ENCODE peak calls at places on chromosomes 2 and 18, in four cellular contexts. O is K562, T is HepG2, W is HCT116. U is an unnamed sample.

GRCh38 chr2:150178591-150178990 is 308.9 kb downstream of the RND3 start:
- DNase-seq in O (no peak), T (no peak), W (no peak), U (no peak)

GRCh38 chr2:191318729-191319078 is 73.5 kb downstream of the MYO1B start:
- DNase-seq in O (no peak), T (peak), W (peak), U (no peak)

GRCh38 chr18:49814147-49814499 is 790 bp upstream of the ACAA2 start:
- DNase-seq in O (peak), T (peak), W (no peak), U (no peak)

GRCh38 chr18:74233933-74234325 is 57.8 kb downstream of the CYB5A start:
- DNase-seq in O (no peak), T (no peak), W (no peak), U (no peak)

GRCh38 chr2:2564300-2565085 is 233.4 kb upstream of the MYT1L start:
- DNase-seq in O (no peak), T (no peak), W (no peak), U (no peak)

GRCh38 chr2:239762742-239763269 is 262.3 kb downstream of the NDUFA10 start:
- DNase-seq in O (no peak), T (no peak), W (no peak), U (no peak)

GRCh38 chr2:150690870-150691269 is 203.4 kb upstream of the RND3 start:
- DNase-seq in O (no peak), T (no peak), W (no peak), U (no peak)

GRCh38 chr18:73461780-73462059 is 593.9 kb upstream of the NETO1 start:
- DNase-seq in O (no peak), T (no peak), W (no peak), U (no peak)

GRCh38 chr18:33040213-33040612 is 267.4 kb upstream of the KLHL14 start:
- DNase-seq in O (no peak), T (no peak), W (no peak), U (no peak)

GRCh38 chr2:207288628-207289027 is 122.9 kb upstream of the KLF7 start:
- DNase-seq in O (no peak), T (no peak), W (no peak), U (no peak)
- TF ChIP-seq TCF7L2 in O (no peak), T (no peak), W (no peak), U (no peak)

GRCh38 chr18:54269924-54270844 is 867 bp downstream of the POLI start:
- DNase-seq in O (peak), T (peak), W (peak), U (no peak)
- TF ChIP-seq CTCF in O (peak), T (peak), W (peak), U (peak)

DNA sequence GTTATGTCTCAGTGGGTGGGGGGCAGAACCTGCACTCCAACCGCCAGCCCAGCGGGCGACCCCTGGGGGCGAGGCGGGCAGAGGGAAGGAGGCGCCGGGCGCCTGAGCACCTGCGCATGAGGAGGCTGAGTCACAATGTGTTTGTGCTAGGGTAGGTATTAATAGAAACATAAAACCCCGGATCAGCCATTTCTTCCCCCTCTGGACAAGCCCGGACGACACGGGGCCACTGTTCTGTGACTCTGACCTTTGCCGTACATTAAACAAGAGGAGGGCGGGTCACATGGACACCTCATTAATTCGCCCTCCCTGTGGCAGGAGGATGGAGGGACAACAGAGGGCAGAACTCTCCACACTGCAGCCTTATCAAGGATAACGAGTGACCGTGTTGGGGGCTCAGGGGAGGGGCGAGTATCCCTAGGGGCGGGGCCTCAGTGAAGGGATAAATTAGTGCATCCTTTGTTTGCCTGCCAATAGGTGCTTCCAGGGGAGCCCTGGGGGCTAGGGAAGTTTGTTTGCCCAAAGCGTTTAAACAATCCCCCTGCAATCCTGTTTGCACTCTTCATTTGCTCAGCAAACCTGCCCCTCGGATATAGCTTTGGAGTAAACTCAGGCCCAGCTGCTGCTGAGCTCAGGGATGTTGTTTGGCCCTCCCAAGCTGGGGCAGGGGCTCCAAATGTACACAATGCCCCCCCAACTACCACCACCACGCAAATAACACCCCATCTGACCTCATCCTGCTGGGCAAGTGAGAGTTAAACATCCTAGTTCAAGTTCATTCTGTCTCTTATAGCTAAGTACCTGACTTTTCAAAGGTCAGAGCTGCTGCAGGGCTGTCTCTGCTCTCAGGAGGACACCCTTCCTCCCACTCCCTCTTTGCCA is 171.2 kb upstream of the GLI2 start:
- DNase-seq in O (no peak), T (peak), W (no peak), U (no peak)
- TF ChIP-seq TCF7L2 in O (no peak), T (no peak), W (no peak), U (no peak)

GRCh38 chr2:194750926-194751325 is 906.1 kb upstream of the SLC39A10 start:
- DNase-seq in O (no peak), T (no peak), W (no peak), U (no peak)

GRCh38 chr2:194745532-194746146 is 911.4 kb upstream of the SLC39A10 start:
- DNase-seq in O (no peak), T (no peak), W (no peak), U (no peak)
- TF ChIP-seq CTCF in O (no peak), T (no peak), W (no peak), U (no peak)

GRCh38 chr2:178298785-178299212 is 104.5 kb downstream of the OSBPL6 start:
- DNase-seq in O (no peak), T (no peak), W (peak), U (no peak)
- TF ChIP-seq TCF7L2 in O (no peak), T (no peak), W (no peak), U (no peak)

GRCh38 chr2:117411983-117412382 is 402.5 kb upstream of the DDX18 start:
- DNase-seq in O (no peak), T (peak), W (no peak), U (no peak)
- TF ChIP-seq CTCF in O (no peak), T (no peak), W (no peak), U (no peak)

GRCh38 chr2:240858871-240859270 is 9.8 kb upstream of the AGXT start:
- DNase-seq in O (no peak), T (no peak), W (no peak), U (no peak)

GRCh38 chr2:240856151-240856980 is 12.3 kb upstream of the AGXT start:
- DNase-seq in O (no peak), T (peak), W (peak), U (no peak)

GRCh38 chr2:240855670-240856069 is 13.0 kb upstream of the AGXT start:
- DNase-seq in O (no peak), T (no peak), W (no peak), U (no peak)

GRCh38 chr2:240858321-240858720 is 10.3 kb upstream of the AGXT start:
- DNase-seq in O (no peak), T (no peak), W (no peak), U (no peak)

GRCh38 chr2:240857039-240858008 is 11.3 kb upstream of the AGXT start:
- DNase-seq in O (no peak), T (peak), W (no peak), U (no peak)
- TF ChIP-seq TCF7L2 in O (no peak), T (no peak), W (no peak), U (no peak)

GRCh38 chr2:55050133-55050994 is at the start of gene RTN4:
- DNase-seq in O (peak), T (peak), W (peak), U (peak)
- TF ChIP-seq CTCF in O (no peak), T (peak), W (no peak), U (no peak)

DNA sequence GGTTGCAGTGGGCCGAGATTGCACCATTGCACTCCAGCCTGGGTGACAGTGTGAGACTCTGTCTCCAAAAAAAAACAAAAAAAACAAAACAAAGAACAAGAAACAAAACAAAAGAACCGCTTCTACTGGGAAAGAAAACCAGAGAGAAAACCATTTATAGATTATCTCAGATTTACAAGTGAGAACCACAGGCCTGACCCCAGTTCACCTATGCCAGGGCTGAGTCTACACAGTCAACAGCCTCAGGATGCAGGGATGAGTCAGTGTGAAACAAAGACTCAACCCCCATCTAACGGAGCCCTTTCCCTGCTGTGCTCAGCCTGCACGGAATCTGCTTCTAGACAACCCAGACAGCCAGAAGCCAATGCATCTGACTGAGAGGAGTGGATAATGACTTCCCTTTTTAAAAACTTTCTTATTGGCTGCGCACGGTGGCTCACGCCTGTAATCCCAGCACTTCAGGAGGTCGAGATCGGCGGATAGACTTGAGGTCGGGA is 25.5 kb upstream of the YWHAQ start:
- DNase-seq in O (peak), T (peak), W (no peak), U (peak)
- TF ChIP-seq TCF7L2 in O (no peak), T (no peak), W (no peak), U (no peak)

DNA sequence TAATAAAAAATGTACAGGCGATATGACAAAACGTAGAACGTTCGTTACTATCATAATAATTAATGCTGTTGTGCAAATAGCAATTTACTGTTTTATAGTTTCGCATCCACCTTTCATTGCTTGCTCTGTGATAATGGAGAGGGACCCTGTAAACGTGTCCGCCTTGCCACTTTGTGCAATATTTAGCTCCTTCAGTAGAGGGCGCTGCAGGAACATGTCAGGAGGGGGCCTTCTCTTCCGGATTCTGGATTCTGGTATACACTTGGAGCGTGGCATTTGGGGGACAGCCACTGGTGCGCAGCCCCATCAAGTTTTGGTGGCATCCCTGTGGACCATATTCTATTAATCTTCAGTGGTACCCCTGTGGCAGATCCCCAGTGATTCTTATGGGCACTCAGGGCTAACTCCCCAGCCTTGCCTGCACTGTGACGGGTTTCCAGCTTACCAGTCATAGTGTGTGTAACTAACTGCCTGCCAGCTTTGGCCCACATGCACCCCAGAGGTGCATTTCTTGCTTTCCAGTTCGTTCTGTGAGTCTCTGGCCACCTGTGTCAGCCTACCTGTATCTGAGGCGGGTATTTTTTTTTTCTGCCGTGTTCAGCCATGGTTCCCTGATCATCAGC is 140.3 kb downstream of the CYRIA start:
- DNase-seq in O (peak), T (peak), W (peak), U (no peak)
- TF ChIP-seq CTCF in O (peak), T (peak), W (peak), U (peak)

U was measured in Panc1.